ENCODE peak calls at places on chromosomes 4 and X, in ten cellular contexts. C is NB4; H is CD8-positive, alpha-beta T cell; M is omental fat pad; T is AG04450; I is COLO829; Z is AG09309; Q is RPMI7951; F is cardiac muscle cell; V is left kidney. P is an unnamed sample.

GRCh38 chr4:26124753-26125236 is 196.0 kb upstream of the RBPJ start:
- DNase-seq in C (peak), H (no peak), M (no peak), T (no peak), I (no peak), Z (no peak), Q (peak), F (no peak), V (no peak), P (no peak)

GRCh38 chrX:135522132-135522530 is 1.7 kb downstream of the INTS6L start:
- DNase-seq in C (no peak), H (no peak), M (no peak), T (no peak), I (no peak), Z (no peak), Q (no peak), F (no peak), V (no peak), P (no peak)

GRCh38 chr4:38815879-38816782 is 11.5 kb upstream of the TLR1 start:
- DNase-seq in C (peak), H (no peak), M (no peak), T (no peak), I (no peak), Z (no peak), Q (no peak), F (no peak), V (peak), P (no peak)

GRCh38 chr4:53208749-53209148 is 157.1 kb downstream of the SCFD2 start:
- DNase-seq in C (no peak), H (no peak), M (no peak), T (no peak), I (no peak), Z (no peak), Q (peak), F (no peak), V (no peak), P (no peak)

GRCh38 chrX:32871636-32872035 is 339.7 kb downstream of the DMD start:
- DNase-seq in C (no peak), H (no peak), M (no peak), T (no peak), I (peak), Z (no peak), Q (no peak), F (peak), V (no peak), P (no peak)

GRCh38 chr4:123929565-123929964 is 533.0 kb downstream of the SPRY1 start:
- DNase-seq in C (no peak), H (no peak), M (no peak), T (no peak), I (no peak), Z (no peak), Q (no peak), F (no peak), V (no peak), P (no peak)

GRCh38 chrX:148609766-148610698 is 109.6 kb downstream of the AFF2 start:
- DNase-seq in C (peak), H (no peak), M (no peak), T (no peak), I (no peak), Z (no peak), Q (peak), F (peak), V (peak), P (no peak)

GRCh38 chr4:183394166-183394951 is 50.1 kb upstream of the CDKN2AIP start:
- DNase-seq in C (no peak), H (no peak), M (no peak), T (no peak), I (no peak), Z (no peak), Q (no peak), F (no peak), V (no peak), P (no peak)

GRCh38 chr4:99564921-99565320 is 1.1 kb upstream of the TRMT10A start:
- DNase-seq in C (no peak), H (no peak), M (no peak), T (no peak), I (no peak), Z (no peak), Q (no peak), F (no peak), V (peak), P (no peak)

GRCh38 chrX:19121898-19122640 is at the start of gene ADGRG2:
- DNase-seq in C (no peak), H (no peak), M (no peak), T (no peak), I (no peak), Z (peak), Q (no peak), F (peak), V (peak), P (no peak)

GRCh38 chrX:40201486-40201885 is 103.7 kb upstream of the BCOR start:
- DNase-seq in C (no peak), H (no peak), M (no peak), T (no peak), I (no peak), Z (no peak), Q (no peak), F (no peak), V (peak), P (no peak)

GRCh38 chrX:130158311-130158710 is 7.3 kb downstream of the AIFM1 start:
- DNase-seq in C (no peak), H (no peak), M (no peak), T (no peak), I (no peak), Z (no peak), Q (no peak), F (no peak), V (no peak), P (no peak)

GRCh38 chr4:53587123-53587522 is 4.2 kb downstream of the LNX1 start:
- DNase-seq in C (no peak), H (no peak), M (no peak), T (no peak), I (no peak), Z (no peak), Q (no peak), F (no peak), V (peak), P (no peak)

P was measured in NCI-H2107.